ENCODE peak calls at places on chromosome 12, in nine cellular contexts. H is cardiac fibroblast; O is fibroblast of pulmonary artery; S is retinal pigment epithelial cell; Q is heart left ventricle; B is BJ; X is CD8-positive, alpha-beta T cell; C is foreskin fibroblast; T is astrocyte of the cerebellum. L is an unnamed sample.

GRCh38 chr12:111450676-111451075 is 45.0 kb downstream of the SH2B3 start:
- DNase-seq in H (no peak), O (no peak), S (no peak), Q (no peak), B (no peak), X (no peak), C (peak; percentile 8), T (no peak), L (no peak)

GRCh38 chr12:2475984-2476383 is 318.8 kb upstream of the FKBP4 start:
- DNase-seq in H (no peak), O (no peak), S (no peak), Q (no peak), B (no peak), X (no peak), C (no peak), T (no peak), L (no peak)

GRCh38 chr12:58310368-58310767 is 369.0 kb downstream of the ATP23 start:
- DNase-seq in H (peak; percentile 56), O (peak; percentile 71), S (no peak), Q (no peak), B (peak; percentile 9), X (no peak), C (peak; percentile 63), T (peak; percentile 39), L (peak; percentile 36)

GRCh38 chr12:89244536-89244935 is 107.8 kb downstream of the DUSP6 start:
- DNase-seq in H (peak; percentile 66), O (peak; percentile 84), S (no peak), Q (no peak), B (no peak), X (no peak), C (no peak), T (no peak), L (peak; percentile 65)

GRCh38 chr12:304815-305214 is 42.2 kb upstream of the SLC6A13 start:
- DNase-seq in H (no peak), O (no peak), S (peak; percentile 23), Q (no peak), B (no peak), X (no peak), C (no peak), T (peak; percentile 45), L (peak; percentile 30)

GRCh38 chr12:14111230-14111865 is 129.9 kb upstream of the GRIN2B start:
- DNase-seq in H (no peak), O (no peak), S (no peak), Q (no peak), B (no peak), X (no peak), C (no peak), T (no peak), L (no peak)

GRCh38 chr12:3129301-3130052 is 52.3 kb downstream of the TSPAN9 start:
- DNase-seq in H (peak; percentile 63), O (peak; percentile 69), S (no peak), Q (no peak), B (no peak), X (no peak), C (peak; percentile 63), T (peak; percentile 91), L (peak; percentile 45)

GRCh38 chr12:16407332-16407731 is 59.9 kb downstream of the MGST1 start:
- DNase-seq in H (no peak), O (no peak), S (no peak), Q (no peak), B (no peak), X (no peak), C (no peak), T (no peak), L (no peak)

GRCh38 chr12:45966486-45966885 is 23.9 kb downstream of the SCAF11 start:
- DNase-seq in H (peak; percentile 80), O (peak; percentile 83), S (peak; percentile 39), Q (no peak), B (peak; percentile 35), X (no peak), C (peak; percentile 67), T (peak; percentile 63), L (no peak)

GRCh38 chr12:120214626-120215356 is 13.9 kb upstream of the RPLP0 start:
- DNase-seq in H (no peak), O (no peak), S (no peak), Q (no peak), B (no peak), X (no peak), C (no peak), T (no peak), L (no peak)

GRCh38 chr12:94595152-94595551 is 55.2 kb downstream of the TMCC3 start:
- DNase-seq in H (no peak), O (no peak), S (no peak), Q (no peak), B (no peak), X (no peak), C (peak; percentile 29), T (no peak), L (no peak)

GRCh38 chr12:66191547-66192126 is 2.6 kb downstream of the IRAK3 start:
- DNase-seq in H (no peak), O (no peak), S (no peak), Q (no peak), B (no peak), X (no peak), C (no peak), T (no peak), L (peak; percentile 46)

GRCh38 chr12:110862331-110862730 is 15.5 kb downstream of the CCDC63 start:
- DNase-seq in H (no peak), O (no peak), S (no peak), Q (no peak), B (no peak), X (no peak), C (no peak), T (no peak), L (no peak)

GRCh38 chr12:107130830-107131760 is 37.7 kb upstream of the CRY1 start:
- DNase-seq in H (no peak), O (no peak), S (no peak), Q (no peak), B (no peak), X (no peak), C (no peak), T (no peak), L (no peak)

GRCh38 chr12:107127482-107128185 is 34.3 kb upstream of the CRY1 start:
- DNase-seq in H (no peak), O (no peak), S (no peak), Q (no peak), B (no peak), X (no peak), C (no peak), T (no peak), L (no peak)

GRCh38 chr12:107125833-107126232 is 32.5 kb upstream of the CRY1 start:
- DNase-seq in H (no peak), O (no peak), S (no peak), Q (no peak), B (no peak), X (no peak), C (no peak), T (no peak), L (no peak)

GRCh38 chr12:107129315-107129930 is 36.1 kb upstream of the CRY1 start:
- DNase-seq in H (no peak), O (no peak), S (no peak), Q (no peak), B (no peak), X (no peak), C (no peak), T (no peak), L (no peak)

GRCh38 chr12:107126688-107127481 is 33.5 kb upstream of the CRY1 start:
- DNase-seq in H (peak; percentile 14), O (peak; percentile 29), S (no peak), Q (no peak), B (no peak), X (no peak), C (peak; percentile 60), T (no peak), L (peak; percentile 23)
- TF ChIP-seq CTCF in H (peak; percentile 29), O (peak; percentile 44), S (peak; percentile 45), Q (no peak), B (peak; percentile 36), X (peak; percentile 23), C (peak; percentile 41), T (peak; percentile 59), L (peak; percentile 51)

GRCh38 chr12:10362325-10362724 is 27.5 kb downstream of the KLRK1 start:
- DNase-seq in H (no peak), O (no peak), S (no peak), Q (no peak), B (no peak), X (no peak), C (no peak), T (no peak), L (peak; percentile 64)

GRCh38 chr12:10363922-10364838 is 25.7 kb downstream of the KLRK1 start:
- DNase-seq in H (peak; percentile 57), O (peak; percentile 55), S (no peak), Q (peak; percentile 27), B (no peak), X (no peak), C (peak; percentile 62), T (no peak), L (peak; percentile 60)

GRCh38 chr12:10361622-10362021 is 28.2 kb downstream of the KLRK1 start:
- DNase-seq in H (peak; percentile 80), O (peak; percentile 72), S (no peak), Q (no peak), B (no peak), X (no peak), C (peak; percentile 61), T (no peak), L (peak; percentile 81)

GRCh38 chr12:10363665-10363921 is 26.2 kb downstream of the KLRK1 start:
- DNase-seq in H (no peak), O (no peak), S (no peak), Q (no peak), B (no peak), X (no peak), C (no peak), T (no peak), L (no peak)

GRCh38 chr12:10362828-10363664 is 26.8 kb downstream of the KLRK1 start:
- DNase-seq in H (peak; percentile 26), O (peak; percentile 23), S (no peak), Q (no peak), B (no peak), X (no peak), C (no peak), T (no peak), L (peak; percentile 61)
- H3K4me3 ChIP-seq in H (peak overlapping the region; percentile 58), O (peak overlapping the region; percentile 59), S (no peak overlapping the region), Q (no peak overlapping the region), B (no peak overlapping the region), X (peak overlapping the region; percentile 60), C (no peak overlapping the region), T (no peak overlapping the region), L (peak overlapping the region; percentile 42)

DNA sequence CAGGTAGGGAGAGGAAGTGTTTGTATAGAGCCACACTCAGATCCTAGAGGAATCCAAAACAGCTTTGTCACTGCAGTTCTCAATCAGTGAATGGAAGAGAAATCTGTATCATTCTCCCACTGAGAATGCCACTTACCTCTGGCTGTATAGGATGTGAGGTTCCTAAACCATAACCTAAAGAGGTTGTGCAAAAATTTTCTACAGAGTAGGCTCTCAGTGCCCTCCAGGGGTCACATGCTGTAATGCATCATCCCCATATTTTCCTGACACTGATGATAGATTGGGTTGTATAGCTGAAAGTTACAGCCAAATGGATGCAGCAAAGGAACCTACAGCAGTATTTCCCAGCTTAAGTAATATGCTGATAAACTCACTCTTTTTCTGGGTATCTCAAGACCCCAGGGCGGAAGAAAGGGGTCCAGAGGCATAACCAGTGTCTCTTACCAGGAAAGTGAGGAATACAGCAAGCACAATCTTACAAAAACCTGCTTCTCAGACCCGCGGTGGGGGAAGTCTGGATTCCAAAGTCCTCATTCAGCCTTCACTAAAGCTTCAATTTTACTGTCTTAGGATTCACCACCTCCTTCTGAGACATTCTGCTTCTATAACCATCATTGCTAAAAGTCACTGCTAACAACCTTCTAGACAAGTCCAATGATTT is 3.8 kb downstream of the BCDIN3D start:
- DNase-seq in H (peak; percentile 68), O (peak; percentile 70), S (no peak), Q (no peak), B (no peak), X (no peak), C (peak; percentile 77), T (no peak), L (peak; percentile 50)
- TF ChIP-seq CTCF in H (peak; percentile 76), O (peak; percentile 84), S (peak; percentile 78), Q (peak; percentile 73), B (peak; percentile 69), X (peak; percentile 76), C (peak; percentile 69), T (peak; percentile 71), L (peak; percentile 62)

GRCh38 chr12:82876075-82876474 is 189.4 kb downstream of the TMTC2 start:
- DNase-seq in H (no peak), O (no peak), S (no peak), Q (no peak), B (no peak), X (no peak), C (no peak), T (no peak), L (no peak)
- H3K4me3 ChIP-seq in H (no peak overlapping the region), O (no peak overlapping the region), S (no peak overlapping the region), Q (no peak overlapping the region), B (no peak overlapping the region), X (no peak overlapping the region), C (no peak overlapping the region), T (no peak overlapping the region), L (no peak overlapping the region)

L was measured in bronchial epithelial cell.